ENCODE peak calls at places on chromosomes 5 and 9, in five cellular contexts. N is dorsolateral prefrontal cortex, V is HepG2, A is T-helper 22 cell, M is NCI-H510A. Y is an unnamed sample.

GRCh38 chr5:39257554-39257953 is 38.2 kb upstream of the FYB1 start:
- DNase-seq in N (no peak), M (no peak), A (no peak), V (peak), Y (no peak)

GRCh38 chr5:124741711-124742496 is 4.5 kb downstream of the ZNF608 start:
- DNase-seq in A (no peak), V (no peak), N (no peak), M (no peak), Y (peak)

GRCh38 chr9:34990908-34991832 is 1.6 kb downstream of the DNAJB5 start:
- DNase-seq in V (no peak), A (no peak), M (no peak), N (no peak), Y (no peak)

GRCh38 chr5:148970228-148970627 is 92.6 kb downstream of the SH3TC2 start:
- DNase-seq in V (no peak), N (no peak), M (no peak), A (no peak), Y (no peak)

GRCh38 chr9:715310-715709 is 126.2 kb upstream of the DMRT1 start:
- DNase-seq in N (no peak), A (no peak), V (no peak), M (no peak), Y (no peak)

GRCh38 chr5:95818181-95819147 is 4.1 kb downstream of the GLRX start:
- DNase-seq in M (no peak), A (no peak), N (no peak), V (no peak), Y (no peak)

GRCh38 chr9:37311938-37312730 is 110.4 kb upstream of the GRHPR start:
- DNase-seq in M (no peak), N (no peak), A (no peak), V (no peak), Y (no peak)

GRCh38 chr5:76065258-76065657 is 17.9 kb upstream of the SV2C start:
- DNase-seq in M (no peak), A (no peak), V (no peak), N (no peak), Y (no peak)

GRCh38 chr5:14444988-14445387 is 136.6 kb upstream of the OTULINL start:
- DNase-seq in N (no peak), V (no peak), M (no peak), A (no peak), Y (no peak)

GRCh38 chr9:129194222-129194621 is 16.2 kb upstream of the IER5L start:
- DNase-seq in N (no peak), A (no peak), M (no peak), V (no peak), Y (no peak)

GRCh38 chr9:23464275-23464674 is 361.8 kb downstream of the ELAVL2 start:
- DNase-seq in M (no peak), V (no peak), N (no peak), A (no peak), Y (no peak)

GRCh38 chr5:136028782-136029742 is at the start of gene TGFBI:
- DNase-seq in M (no peak), A (no peak), N (peak), V (peak), Y (peak)

GRCh38 chr5:1801061-1801953 is at the start of gene NDUFS6:
- DNase-seq in N (peak), A (peak), V (peak), M (peak), Y (peak)

GRCh38 chr9:15389173-15389572 is 33.5 kb upstream of the SNAPC3 start:
- DNase-seq in A (no peak), M (no peak), N (no peak), V (no peak), Y (no peak)

GRCh38 chr5:110896901-110897300 is 158.1 kb downstream of the SLC25A46 start:
- DNase-seq in M (no peak), V (no peak), N (no peak), A (no peak), Y (no peak)

GRCh38 chr5:134226441-134227192 is 744 bp upstream of the PPP2CA start:
- DNase-seq in A (peak), V (peak), N (no peak), M (peak), Y (peak)

GRCh38 chr5:84228266-84228665 is 156.4 kb downstream of the EDIL3 start:
- DNase-seq in V (no peak), M (no peak), N (no peak), A (no peak), Y (no peak)

GRCh38 chr9:120434532-120434931 is 145.4 kb downstream of the CDK5RAP2 start:
- DNase-seq in V (no peak), A (no peak), N (no peak), M (no peak), Y (no peak)

GRCh38 chr9:134992755-134993124 is 75.0 kb upstream of the FCN1 start:
- DNase-seq in A (no peak), N (peak), M (no peak), V (no peak), Y (peak)

GRCh38 chr5:58094031-58094430 is 365.9 kb downstream of the PLK2 start:
- DNase-seq in V (no peak), N (no peak), A (no peak), M (no peak), Y (no peak)

GRCh38 chr9:114869845-114870244 is 60.5 kb downstream of the TNFSF8 start:
- DNase-seq in A (no peak), V (peak), N (no peak), M (peak), Y (no peak)

GRCh38 chr5:140673187-140673976 is at the start of gene DND1:
- DNase-seq in V (no peak), A (no peak), N (no peak), M (no peak), Y (peak)

GRCh38 chr5:80213467-80213866 is 42.4 kb downstream of the SERINC5 start:
- DNase-seq in V (no peak), A (no peak), N (no peak), M (no peak), Y (no peak)

GRCh38 chr5:126354012-126354856 is 69.0 kb upstream of the GRAMD2B start:
- DNase-seq in N (no peak), A (no peak), V (peak), M (no peak), Y (no peak)

GRCh38 chr5:9188131-9188530 is 357.7 kb downstream of the SEMA5A start:
- DNase-seq in A (no peak), V (no peak), M (no peak), N (no peak), Y (no peak)

GRCh38 chr5:103587185-103587748 is 24.7 kb upstream of the NUDT12 start:
- DNase-seq in N (no peak), A (no peak), M (no peak), V (peak), Y (no peak)

GRCh38 chr5:39160576-39161213 is 58.7 kb downstream of the FYB1 start:
- DNase-seq in M (no peak), N (no peak), A (no peak), V (no peak), Y (no peak)

GRCh38 chr9:6551126-6551525 is 94.4 kb downstream of the GLDC start:
- DNase-seq in A (no peak), M (no peak), N (no peak), V (no peak), Y (no peak)

GRCh38 chr5:126938461-126938860 is 91.9 kb downstream of the MARCHF3 start:
- DNase-seq in A (no peak), V (no peak), N (no peak), M (no peak), Y (no peak)

GRCh38 chr5:133758641-133759040 is 146.3 kb upstream of the FSTL4 start:
- DNase-seq in M (no peak), V (no peak), A (no peak), N (no peak), Y (no peak)

GRCh38 chr5:96377167-96377566 is 55.9 kb downstream of the PCSK1 start:
- DNase-seq in M (no peak), A (no peak), V (no peak), N (no peak), Y (no peak)

GRCh38 chr5:763998-764781 is 20.3 kb downstream of the ZDHHC11B start:
- DNase-seq in N (no peak), M (no peak), A (no peak), V (no peak), Y (peak)

GRCh38 chr5:123365163-123365562 is 58.0 kb downstream of the CEP120 start:
- DNase-seq in M (no peak), V (no peak), A (no peak), N (no peak), Y (no peak)

GRCh38 chr5:54329731-54330709 is 19.6 kb upstream of the ARL15 start:
- DNase-seq in A (no peak), N (no peak), M (no peak), V (no peak), Y (no peak)

GRCh38 chr9:17876687-17877086 is 297.8 kb downstream of the SH3GL2 start:
- DNase-seq in M (no peak), A (no peak), V (no peak), N (no peak), Y (no peak)

GRCh38 chr9:4970970-4971641 is 14.0 kb upstream of the JAK2 start:
- DNase-seq in M (no peak), N (no peak), A (no peak), V (no peak), Y (no peak)

Y was measured in upper lobe of left lung.